ENCODE peak calls at places on chromosomes 16 and 17, in five cellular contexts. P is lung, L is neural progenitor cell, G is astrocyte of the spinal cord, S is fibroblast of lung. O is an unnamed sample.

GRCh38 chr16:70734522-70734921 is 48.7 kb upstream of the MTSS2 start:
- DNase-seq in S (no peak), P (no peak), G (no peak), L (no peak), O (no peak)

GRCh38 chr16:82627811-82628339 is 1.1 kb downstream of the CDH13 start:
- DNase-seq in S (no peak), L (peak), P (no peak), G (peak), O (peak)

GRCh38 chr16:56869513-56870270 is 4.7 kb downstream of the SLC12A3 start:
- DNase-seq in P (peak), L (peak), S (no peak), G (no peak), O (peak)

GRCh38 chr17:4170639-4171280 is 27.8 kb downstream of the CYB5D2 start:
- DNase-seq in P (no peak), L (no peak), S (no peak), G (no peak), O (no peak)

GRCh38 chr16:886084-886543 is 84.7 kb downstream of the LMF1 start:
- DNase-seq in P (no peak), G (no peak), S (peak), L (peak), O (peak)

GRCh38 chr16:68445458-68445857 is 2.9 kb downstream of the SMPD3 start:
- DNase-seq in P (peak), G (no peak), S (peak), L (peak), O (peak)

GRCh38 chr16:63426275-63426870 is 1390.1 kb upstream of the CDH8 start:
- DNase-seq in S (no peak), L (no peak), P (no peak), G (no peak), O (peak)

GRCh38 chr16:83100679-83101078 is 473.9 kb downstream of the CDH13 start:
- DNase-seq in L (no peak), P (no peak), G (no peak), S (peak), O (peak)

GRCh38 chr17:74569392-74570003 is 2.2 kb upstream of the CD300H start:
- DNase-seq in P (peak), S (peak), G (peak), L (no peak), O (peak)

GRCh38 chr17:2547176-2547575 is 35.5 kb upstream of the METTL16 start:
- DNase-seq in G (no peak), S (peak), P (no peak), L (no peak), O (peak)

GRCh38 chr16:77037696-77038347 is 153.2 kb upstream of the MON1B start:
- DNase-seq in P (no peak), G (no peak), L (no peak), S (no peak), O (no peak)

GRCh38 chr16:72013389-72013788 is 4.8 kb downstream of the DHODH start:
- DNase-seq in L (no peak), S (no peak), P (peak), G (peak), O (peak)

GRCh38 chr17:39271546-39271945 is 45.8 kb upstream of the STAC2 start:
- DNase-seq in S (peak), L (no peak), P (no peak), G (no peak), O (peak)

GRCh38 chr17:65037157-65037556 is 19.4 kb downstream of the GNA13 start:
- DNase-seq in L (no peak), P (no peak), S (no peak), G (no peak), O (no peak)
- TF ChIP-seq CTCF in L (no peak), P (no peak), S (no peak), G (no peak), O (no peak)

GRCh38 chr17:48722924-48723554 is at the start of gene PRAC2:
- DNase-seq in G (no peak), P (no peak), S (no peak), L (peak), O (no peak)
- H3K4me3 ChIP-seq in G (no peak), P (no peak), S (no peak), L (no peak), O (no peak)

GRCh38 chr16:20637247-20637646 is 60.2 kb downstream of the ACSM1 start:
- DNase-seq in S (no peak), G (no peak), L (no peak), P (no peak), O (no peak)
- TF ChIP-seq CTCF in S (no peak), G (no peak), L (no peak), P (no peak), O (no peak)

GRCh38 chr17:34581446-34582184 is 2.2 kb downstream of the TMEM132E start:
- DNase-seq in P (no peak), G (no peak), L (peak), S (no peak), O (no peak)
- H3K4me3 ChIP-seq in P (no peak), G (no peak), L (peak), S (no peak), O (no peak)

O was measured in fibroblast of pulmonary artery.